ENCODE peak calls at places on chromosomes 3 and 15, in seven cellular contexts. H is A549, L is cardiac fibroblast, K is fibroblast of the aortic adventitia, N is foreskin fibroblast, W is neural progenitor cell, T is GM12865. X is an unnamed sample.

GRCh38 chr3:13427662-13428603 is 7.8 kb upstream of the NUP210 start:
- DNase-seq in H (no peak), L (no peak), K (no peak), N (no peak), W (no peak), T (peak; percentile 49), X (no peak)

GRCh38 chr3:106108925-106109324 is 240.1 kb upstream of the CBLB start:
- DNase-seq in H (no peak), L (no peak), K (no peak), N (no peak), W (no peak), T (no peak), X (no peak)

GRCh38 chr15:82597815-82598214 is 49.3 kb downstream of the CPEB1 start:
- DNase-seq in H (no peak), L (no peak), K (no peak), N (no peak), W (no peak), T (no peak), X (no peak)

GRCh38 chr3:17133637-17134545 is 249.1 kb downstream of the PLCL2 start:
- DNase-seq in H (no peak), L (peak; percentile 5), K (peak; percentile 48), N (no peak), W (no peak), T (no peak), X (no peak)

GRCh38 chr3:153290278-153291015 is 128.4 kb downstream of the RAP2B start:
- DNase-seq in H (peak; percentile 15), L (no peak), K (peak; percentile 36), N (no peak), W (no peak), T (no peak), X (no peak)

GRCh38 chr15:87720235-87720634 is 536.3 kb downstream of the NTRK3 start:
- DNase-seq in H (no peak), L (no peak), K (no peak), N (no peak), W (no peak), T (no peak), X (no peak)

GRCh38 chr3:12170207-12170606 is 11.5 kb upstream of the TIMP4 start:
- DNase-seq in H (no peak), L (peak; percentile 60), K (peak; percentile 38), N (peak; percentile 72), W (no peak), T (no peak), X (peak; percentile 51)

GRCh38 chr15:63238796-63239195 is 38.6 kb upstream of the APH1B start:
- DNase-seq in H (no peak), L (peak; percentile 83), K (peak; percentile 93), N (peak; percentile 86), W (no peak), T (peak; percentile 81), X (peak; percentile 82)

GRCh38 chr3:197355713-197356112 is 57.3 kb upstream of the DLG1 start:
- DNase-seq in H (no peak), L (no peak), K (no peak), N (no peak), W (no peak), T (no peak), X (no peak)

GRCh38 chr15:73959012-73959581 is 32.8 kb downstream of the LOXL1 start:
- DNase-seq in H (no peak), L (no peak), K (no peak), N (no peak), W (no peak), T (peak; percentile 35), X (no peak)

GRCh38 chr15:66862878-66863335 is 160.9 kb downstream of the SMAD6 start:
- DNase-seq in H (peak; percentile 90), L (peak; percentile 88), K (peak; percentile 96), N (peak; percentile 82), W (peak; percentile 84), T (peak; percentile 79), X (peak; percentile 84)

GRCh38 chr15:73881539-73882320 is 8.4 kb downstream of the TBC1D21 start:
- DNase-seq in H (no peak), L (no peak), K (no peak), N (no peak), W (no peak), T (no peak), X (no peak)

GRCh38 chr3:39559543-39559942 is 92.1 kb downstream of the MOBP start:
- DNase-seq in H (no peak), L (no peak), K (no peak), N (no peak), W (no peak), T (no peak), X (no peak)

GRCh38 chr3:113117511-113118302 is 93.7 kb upstream of the BOC start:
- DNase-seq in H (no peak), L (peak; percentile 89), K (peak; percentile 96), N (peak; percentile 14), W (no peak), T (no peak), X (peak; percentile 37)

GRCh38 chr3:38368238-38368637 is 21.7 kb downstream of the XYLB start:
- DNase-seq in H (no peak), L (no peak), K (no peak), N (no peak), W (no peak), T (no peak), X (no peak)

GRCh38 chr3:8648873-8649741 is 4.5 kb upstream of the SSUH2 start:
- DNase-seq in H (no peak), L (no peak), K (no peak), N (no peak), W (no peak), T (no peak), X (no peak)

GRCh38 chr3:63364909-63365308 is 86.8 kb downstream of the SYNPR start:
- DNase-seq in H (no peak), L (no peak), K (no peak), N (no peak), W (peak; percentile 57), T (no peak), X (no peak)

GRCh38 chr3:171646357-171647133 is 163.7 kb downstream of the PLD1 start:
- DNase-seq in H (peak; percentile 30), L (peak; percentile 87), K (peak; percentile 88), N (peak; percentile 30), W (peak; percentile 27), T (peak; percentile 65), X (no peak)

GRCh38 chr3:32340039-32340438 is 51.6 kb upstream of the CMTM7 start:
- DNase-seq in H (peak; percentile 63), L (peak; percentile 71), K (peak; percentile 56), N (peak; percentile 17), W (peak; percentile 84), T (peak; percentile 44), X (peak; percentile 43)

GRCh38 chr15:32936283-32936918 is 218.6 kb downstream of the GREM1 start:
- DNase-seq in H (peak; percentile 20), L (peak; percentile 83), K (peak; percentile 92), N (peak; percentile 39), W (no peak), T (peak; percentile 7), X (peak; percentile 50)

GRCh38 chr3:16828815-16829214 is 55.9 kb upstream of the PLCL2 start:
- DNase-seq in H (peak; percentile 25), L (peak; percentile 70), K (peak; percentile 59), N (peak; percentile 17), W (peak; percentile 60), T (peak; percentile 85), X (peak; percentile 57)

GRCh38 chr15:92158426-92158825 is 235.3 kb upstream of the ST8SIA2 start:
- DNase-seq in H (peak; percentile 59), L (no peak), K (no peak), N (no peak), W (no peak), T (peak; percentile 46), X (no peak)

GRCh38 chr3:9704343-9705322 is 1.0 kb downstream of the CPNE9 start:
- DNase-seq in H (peak; percentile 81), L (peak; percentile 27), K (peak; percentile 23), N (peak; percentile 16), W (peak; percentile 80), T (no peak), X (no peak)

GRCh38 chr3:156509209-156510174 is 45.4 kb downstream of the SSR3 start:
- DNase-seq in H (peak; percentile 63), L (peak; percentile 77), K (peak; percentile 85), N (peak; percentile 45), W (peak; percentile 61), T (peak; percentile 72), X (peak; percentile 51)

GRCh38 chr3:132872711-132873110 is 150.5 kb upstream of the NPHP3 start:
- DNase-seq in H (no peak), L (no peak), K (no peak), N (no peak), W (no peak), T (no peak), X (no peak)

GRCh38 chr3:132870596-132870995 is 148.4 kb upstream of the NPHP3 start:
- DNase-seq in H (no peak), L (no peak), K (no peak), N (no peak), W (no peak), T (no peak), X (no peak)

GRCh38 chr3:132871956-132872355 is 149.7 kb upstream of the NPHP3 start:
- DNase-seq in H (no peak), L (no peak), K (no peak), N (no peak), W (no peak), T (no peak), X (no peak)

GRCh38 chr3:132879651-132880050 is 157.4 kb upstream of the NPHP3 start:
- DNase-seq in H (no peak), L (no peak), K (no peak), N (no peak), W (no peak), T (no peak), X (no peak)

GRCh38 chr3:132874701-132875100 is 152.5 kb upstream of the NPHP3 start:
- DNase-seq in H (no peak), L (no peak), K (no peak), N (no peak), W (no peak), T (no peak), X (no peak)
- TF ChIP-seq CTCF in H (no peak), L (no peak), K (no peak), N (no peak), W (no peak), T (no peak), X (no peak)

GRCh38 chr15:89293012-89293411 is 41.6 kb downstream of the POLG start:
- DNase-seq in H (no peak), L (no peak), K (no peak), N (no peak), W (no peak), T (no peak), X (no peak)
- TF ChIP-seq CTCF in H (no peak), L (no peak), K (no peak), N (no peak), W (no peak), T (no peak), X (no peak)

GRCh38 chr15:26097216-26097615 is 234.1 kb upstream of the ATP10A start:
- DNase-seq in H (no peak), L (no peak), K (no peak), N (no peak), W (no peak), T (no peak), X (no peak)
- TF ChIP-seq CTCF in H (no peak), L (no peak), K (no peak), N (no peak), W (no peak), T (no peak), X (no peak)

GRCh38 chr3:852033-852432 is 240.8 kb upstream of the CNTN6 start:
- DNase-seq in H (no peak), L (no peak), K (no peak), N (no peak), W (no peak), T (peak; percentile 35), X (no peak)
- TF ChIP-seq CTCF in H (no peak), L (peak; percentile 7), K (no peak), N (no peak), W (peak; percentile 10), T (peak; percentile 36), X (peak; percentile 27)